ENCODE peak calls at places on chromosomes 11 and 22, in six cellular contexts. S, V, G, U, M and Z are unnamed samples.

GRCh38 chr22:27488456-27489224 is 312.9 kb downstream of the MN1 start:
- DNase-seq in S (no peak), M (no peak), U (no peak), V (no peak), G (no peak), Z (no peak)

GRCh38 chr11:89458646-89459045 is 32.5 kb downstream of the NOX4 start:
- DNase-seq in M (no peak), S (no peak), V (no peak), G (no peak), U (peak), Z (no peak)

GRCh38 chr11:105611837-105612480 is 2.1 kb downstream of the GRIA4 start:
- DNase-seq in U (no peak), S (no peak), G (no peak), V (no peak), M (peak), Z (no peak)

GRCh38 chr11:11137339-11137738 is 215.7 kb downstream of the CSNK2A3 start:
- DNase-seq in U (no peak), M (no peak), S (no peak), V (no peak), G (no peak), Z (no peak)

GRCh38 chr22:17243524-17243923 is 24.3 kb upstream of the ADA2 start:
- DNase-seq in G (no peak), M (no peak), V (peak), U (no peak), S (no peak), Z (no peak)

GRCh38 chr11:103055174-103055890 is 36.6 kb downstream of the DCUN1D5 start:
- DNase-seq in G (peak), S (no peak), U (peak), M (peak), V (no peak), Z (no peak)

GRCh38 chr11:1303973-1304372 is 5.5 kb downstream of the TOLLIP start:
- DNase-seq in S (no peak), U (no peak), M (no peak), G (no peak), V (peak), Z (no peak)

GRCh38 chr11:28770806-28771205 is 662.6 kb downstream of the METTL15 start:
- DNase-seq in U (no peak), S (no peak), G (no peak), V (no peak), M (no peak), Z (no peak)

GRCh38 chr11:14905104-14906033 is 13.3 kb upstream of the CYP2R1 start:
- DNase-seq in S (peak), V (peak), G (no peak), M (no peak), U (peak), Z (peak)

GRCh38 chr11:69356703-69357457 is 62.9 kb downstream of the MYEOV start:
- DNase-seq in G (no peak), S (peak), U (no peak), V (no peak), M (no peak), Z (no peak)

GRCh38 chr11:57568330-57568766 is 876 bp upstream of the UBE2L6 start:
- DNase-seq in M (no peak), V (no peak), G (no peak), U (peak), S (peak), Z (no peak)

GRCh38 chr11:74169736-74170458 is 905 bp downstream of the C2CD3 start:
- DNase-seq in U (no peak), S (no peak), G (peak), M (no peak), V (no peak), Z (no peak)

GRCh38 chr11:2747236-2748015 is 47.6 kb upstream of the KCNQ1OT1 start:
- DNase-seq in U (no peak), G (no peak), V (no peak), M (no peak), S (no peak), Z (peak)

GRCh38 chr11:134792677-134793076 is 380.6 kb upstream of the B3GAT1 start:
- DNase-seq in M (no peak), V (no peak), S (no peak), G (no peak), U (no peak), Z (no peak)

GRCh38 chr11:77784572-77784971 is 36.0 kb downstream of the RSF1 start:
- DNase-seq in S (no peak), G (no peak), U (no peak), M (no peak), V (no peak), Z (no peak)

GRCh38 chr11:57349491-57350274 is 11.5 kb downstream of the P2RX3 start:
- DNase-seq in S (peak), G (no peak), V (peak), U (peak), M (peak), Z (peak)

GRCh38 chr11:73167555-73167954 is 25.4 kb upstream of the FCHSD2 start:
- DNase-seq in U (no peak), S (no peak), V (peak), M (no peak), G (no peak), Z (no peak)

GRCh38 chr11:114909866-114910265 is 231.5 kb downstream of the NXPE2 start:
- DNase-seq in G (no peak), M (no peak), U (no peak), V (no peak), S (no peak), Z (no peak)

GRCh38 chr11:127345819-127346459 is 345.4 kb upstream of the KIRREL3 start:
- DNase-seq in V (peak), U (peak), M (peak), S (peak), G (peak), Z (peak)

GRCh38 chr11:69115586-69116560 is 39.9 kb upstream of the SMIM38 start:
- DNase-seq in S (no peak), M (no peak), G (no peak), U (no peak), V (peak), Z (peak)

GRCh38 chr11:13126430-13126829 is 117.3 kb downstream of the RASSF10 start:
- DNase-seq in S (no peak), M (peak), G (no peak), V (no peak), U (no peak), Z (no peak)

GRCh38 chr11:62774407-62774806 is 3.2 kb downstream of the TAF6L start:
- DNase-seq in U (no peak), S (no peak), M (no peak), G (no peak), V (no peak), Z (no peak)

GRCh38 chr11:71420455-71421241 is 27.5 kb downstream of the DHCR7 start:
- DNase-seq in U (peak), M (peak), G (peak), S (no peak), V (peak), Z (no peak)

GRCh38 chr11:78241475-78241874 is 52.8 kb downstream of the USP35 start:
- DNase-seq in S (no peak), U (no peak), G (no peak), M (no peak), V (no peak), Z (no peak)

GRCh38 chr11:3877252-3878035 is 22.0 kb downstream of the STIM1 start:
- DNase-seq in V (no peak), S (no peak), G (peak), U (no peak), M (no peak), Z (no peak)

GRCh38 chr22:38239101-38239761 is 33.6 kb downstream of the TMEM184B start:
- DNase-seq in G (no peak), M (no peak), S (no peak), V (peak), U (peak), Z (no peak)

GRCh38 chr22:45197606-45198462 is 34.1 kb downstream of the NUP50 start:
- DNase-seq in S (no peak), V (peak), U (no peak), M (no peak), G (no peak), Z (no peak)

GRCh38 chr11:8689726-8690255 is 7.2 kb downstream of the RPL27A start:
- DNase-seq in G (no peak), M (no peak), U (no peak), V (no peak), S (no peak), Z (no peak)

GRCh38 chr11:103958475-103959215 is 77.8 kb upstream of the DDI1 start:
- DNase-seq in S (no peak), M (no peak), U (no peak), V (no peak), G (no peak), Z (no peak)

GRCh38 chr22:28788601-28789000 is 11.8 kb downstream of the XBP1 start:
- DNase-seq in G (no peak), U (no peak), S (no peak), V (no peak), M (no peak), Z (no peak)

GRCh38 chr22:25404556-25404922 is 159.9 kb upstream of the GRK3 start:
- DNase-seq in V (no peak), U (no peak), G (peak), S (no peak), M (no peak), Z (no peak)

GRCh38 chr22:42261266-42261665 is 9.2 kb downstream of the TCF20 start:
- DNase-seq in U (peak), M (no peak), S (no peak), V (no peak), G (no peak), Z (no peak)